ENCODE peak calls at places on chromosomes 1 and 21, in five cellular contexts. U is left ventricle myocardium inferior, P is H9, G is tibial nerve, M is endodermal cell. T is an unnamed sample. For H3K4me1, the result is how much of the 10 kb centered on the place peaks cover.

GRCh38 chr1:112866151-112866550 is 89.8 kb downstream of the SLC16A1 start:
- DNase-seq in U (no peak), M (no peak), G (no peak), P (no peak), T (no peak)

GRCh38 chr1:177802304-177802703 is 167.6 kb downstream of the SEC16B start:
- DNase-seq in P (no peak), M (no peak), G (no peak), U (no peak), T (no peak)

GRCh38 chr1:41102208-41102607 is 80.7 kb upstream of the SLFNL1 start:
- DNase-seq in P (no peak), G (peak), U (peak), M (no peak), T (no peak)

GRCh38 chr1:161192476-161193465 is 6.1 kb downstream of the ADAMTS4 start:
- DNase-seq in P (peak), G (peak), M (peak), U (peak), T (no peak)

GRCh38 chr1:5856246-5856815 is 135.9 kb downstream of the NPHP4 start:
- DNase-seq in G (no peak), U (no peak), M (peak), P (peak), T (peak)

GRCh38 chr1:93753766-93754763 is 72.4 kb upstream of the BCAR3 start:
- DNase-seq in P (no peak), M (no peak), G (no peak), U (no peak), T (peak)

GRCh38 chr21:36200089-36200561 is 43.5 kb downstream of the DOP1B start:
- DNase-seq in G (no peak), U (no peak), P (no peak), M (no peak), T (no peak)

GRCh38 chr1:113946112-113946511 is 17.0 kb downstream of the HIPK1 start:
- DNase-seq in G (no peak), P (no peak), M (no peak), U (no peak), T (no peak)

GRCh38 chr1:119285482-119285881 is 83.1 kb upstream of the HAO2 start:
- DNase-seq in G (no peak), P (no peak), U (no peak), M (no peak), T (no peak)

GRCh38 chr1:162736184-162736583 is 54.3 kb upstream of the HSD17B7 start:
- DNase-seq in G (no peak), M (no peak), U (no peak), P (no peak), T (no peak)

GRCh38 chr21:23478381-23478780 is 2128.9 kb downstream of the MRPL39 start:
- DNase-seq in U (no peak), M (no peak), P (no peak), G (no peak), T (no peak)

GRCh38 chr1:220219865-220220698 is 52.2 kb downstream of the RAB3GAP2 start:
- DNase-seq in P (no peak), U (no peak), G (no peak), M (no peak), T (no peak)

GRCh38 chr1:184416476-184416875 is 29.6 kb downstream of the C1orf21 start:
- DNase-seq in P (no peak), G (no peak), M (no peak), U (no peak), T (no peak)

GRCh38 chr1:236476019-236476418 is 47.8 kb upstream of the LGALS8 start:
- DNase-seq in P (no peak), U (no peak), M (no peak), G (no peak), T (no peak)

GRCh38 chr1:27606708-27607238 is 2.8 kb upstream of the AHDC1 start:
- DNase-seq in M (peak), P (no peak), G (no peak), U (no peak), T (no peak)

GRCh38 chr1:29292344-29292743 is 56.0 kb downstream of the PTPRU start:
- DNase-seq in U (no peak), P (no peak), M (no peak), G (no peak), T (no peak)

GRCh38 chr1:27148591-27148990 is 6.3 kb downstream of the SLC9A1 start:
- DNase-seq in P (no peak), G (no peak), M (no peak), U (no peak), T (no peak)

GRCh38 chr1:29303201-29304024 is 67.1 kb downstream of the PTPRU start:
- DNase-seq in G (no peak), M (no peak), U (no peak), P (no peak), T (no peak)

GRCh38 chr1:91120915-91121314 is 99.1 kb upstream of the ZNF644 start:
- DNase-seq in U (no peak), M (peak), G (no peak), P (no peak), T (no peak)

GRCh38 chr1:239844833-239845232 is 246.8 kb upstream of the FMN2 start:
- DNase-seq in G (no peak), P (no peak), U (no peak), M (no peak), T (no peak)

GRCh38 chr21:46126321-46127238 is 28.7 kb downstream of the COL6A2 start:
- DNase-seq in U (no peak), P (peak), M (peak), G (no peak), T (peak)

GRCh38 chr1:4655674-4656532 is 1.5 kb downstream of the AJAP1 start:
- DNase-seq in G (peak), M (peak), P (peak), U (peak), T (no peak)

GRCh38 chr1:14755518-14756252 is 157.2 kb downstream of the KAZN start:
- DNase-seq in P (no peak), G (no peak), U (no peak), M (peak), T (no peak)

GRCh38 chr1:177230228-177231016 is 59.7 kb downstream of the BRINP2 start:
- DNase-seq in U (no peak), M (no peak), G (no peak), P (no peak), T (no peak)

GRCh38 chr1:200379431-200379755 is 30.4 kb downstream of the ZNF281 start:
- DNase-seq in G (no peak), U (no peak), P (no peak), M (no peak), T (no peak)

GRCh38 chr21:33984021-33984481 is 68.4 kb upstream of the ATP5PO start:
- DNase-seq in G (no peak), P (no peak), M (no peak), U (no peak), T (no peak)

GRCh38 chr1:208177656-208178055 is 66.5 kb downstream of the PLXNA2 start:
- DNase-seq in M (peak), P (peak), G (no peak), U (no peak), T (no peak)

GRCh38 chr1:73065585-73065984 is 783.2 kb upstream of the NEGR1 start:
- DNase-seq in U (no peak), P (peak), G (no peak), M (peak), T (no peak)

GRCh38 chr21:16913010-16913409 is 599.8 kb upstream of the CXADR start:
- DNase-seq in M (peak), U (no peak), G (no peak), P (peak), T (peak)

GRCh38 chr1:93775224-93775623 is 93.6 kb upstream of the BCAR3 start:
- DNase-seq in M (peak), U (no peak), P (no peak), G (no peak), T (no peak)

GRCh38 chr1:174358344-174358743 is 89.4 kb upstream of the GPR52 start:
- DNase-seq in P (no peak), G (no peak), M (no peak), U (no peak), T (no peak)

GRCh38 chr1:31412732-31413404 is at the start of gene SERINC2:
- DNase-seq in U (no peak), P (peak), G (no peak), M (peak), T (no peak)

GRCh38 chr1:14855278-14855677 is 256.8 kb downstream of the KAZN start:
- DNase-seq in G (no peak), M (no peak), P (no peak), U (no peak), T (peak)

GRCh38 chr21:36994501-36995189 is 11.9 kb upstream of the RIPPLY3 start:
- DNase-seq in P (peak), U (no peak), G (no peak), M (peak), T (no peak)

GRCh38 chr1:30381266-30381665 is 342.1 kb downstream of the MATN1 start:
- DNase-seq in P (no peak), G (no peak), M (peak), U (no peak), T (peak)

GRCh38 chr1:226863446-226863845 is 7.0 kb upstream of the PSEN2 start:
- DNase-seq in P (peak), M (peak), U (no peak), G (no peak), T (peak)
- H3K27ac ChIP-seq in P (no peak), M (no peak), U (no peak), G (no peak), T (no peak)

DNA sequence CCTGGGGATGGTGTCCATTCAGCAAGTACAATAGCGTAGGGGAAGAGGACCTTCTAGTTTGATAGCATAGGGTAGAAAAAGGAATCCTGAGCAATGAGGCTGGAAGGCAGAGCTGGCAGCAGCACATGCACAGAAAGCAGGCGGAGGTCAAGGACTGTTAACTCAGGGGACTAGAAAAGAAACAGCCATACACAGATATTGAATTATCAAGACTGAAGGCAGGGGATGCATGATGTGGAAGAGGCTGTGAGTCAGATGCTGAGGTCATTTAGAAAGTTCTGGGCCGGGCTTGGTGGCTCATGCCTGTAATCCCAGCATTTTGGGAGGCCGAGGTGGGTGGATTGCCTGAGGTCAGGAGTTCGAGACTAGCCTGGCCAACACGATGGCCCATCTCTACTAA is 65.6 kb downstream of the OPTC start:
- DNase-seq in U (no peak), M (no peak), G (no peak), P (no peak), T (peak)
- H3K4me1 ChIP-seq in U (half or more), M (under half), G (under half), P (under half), T (half or more)

DNA sequence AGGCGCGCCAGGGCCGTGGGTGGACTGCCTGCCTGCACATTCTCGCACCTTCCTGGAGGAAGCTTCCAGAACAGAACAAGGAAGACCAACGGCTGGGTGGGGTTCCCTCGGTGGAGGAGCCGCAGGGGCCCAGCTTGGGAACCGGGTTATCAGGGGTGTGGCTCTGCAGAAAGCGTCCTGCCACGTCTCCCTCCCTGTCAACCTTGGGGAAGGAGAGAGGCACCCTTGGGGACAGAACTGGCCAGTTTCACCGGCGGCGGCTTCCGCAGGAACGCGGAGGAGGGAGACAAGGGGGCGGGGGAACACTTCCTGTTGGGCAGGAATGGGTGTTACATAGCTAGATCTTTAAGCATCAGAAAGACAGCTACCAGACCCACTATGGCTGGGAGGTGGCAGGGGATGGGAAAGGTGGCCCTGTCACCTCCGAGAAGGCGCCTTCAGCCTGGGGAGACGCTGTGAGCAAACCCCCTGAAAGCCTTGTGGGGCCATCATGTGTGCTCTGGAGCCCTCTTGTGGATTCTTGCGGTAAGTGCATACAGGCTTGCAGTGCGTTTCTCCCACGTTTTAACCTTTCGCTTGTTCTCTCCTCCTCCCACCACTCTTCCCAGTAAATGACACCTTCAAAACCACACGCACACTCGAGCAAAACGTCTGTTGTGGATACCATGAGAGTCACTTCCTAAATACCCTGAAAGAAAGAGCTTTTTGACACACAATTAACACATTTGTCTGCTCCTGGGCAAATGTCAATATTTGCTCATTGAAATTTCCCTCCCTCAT is 3.8 kb upstream of the PLEKHA6 start:
- DNase-seq in G (peak), P (peak), U (peak), M (peak), T (peak)
- H3K27ac ChIP-seq in G (no peak), P (no peak), U (peak), M (no peak), T (peak)

GRCh38 chr1:43621861-43622260 is 28.1 kb upstream of the KDM4A start:
- DNase-seq in M (no peak), U (no peak), G (no peak), P (no peak), T (no peak)
- H3K4me1 ChIP-seq in M (under half), U (under half), G (under half), P (under half), T (under half)

DNA sequence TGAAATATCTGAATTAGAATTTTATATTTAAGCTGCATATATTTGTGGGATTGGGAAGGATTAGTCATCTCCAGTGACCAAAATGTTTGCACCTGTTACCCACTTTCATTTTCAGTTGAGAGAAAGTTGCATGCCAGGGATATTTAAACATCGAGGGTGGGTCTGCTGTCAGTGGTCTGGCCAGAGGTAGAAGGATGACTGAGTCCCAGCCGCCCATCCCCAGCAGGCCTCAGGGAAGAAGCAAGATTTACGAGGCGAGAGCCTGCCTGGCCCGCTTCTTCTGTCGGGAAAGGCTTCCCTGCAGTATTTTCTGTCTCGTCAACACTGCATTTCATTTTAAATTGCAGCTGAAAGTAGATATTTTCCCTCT is 1.4 kb upstream of the MAN1C1 start:
- DNase-seq in G (no peak), U (no peak), M (no peak), P (no peak), T (no peak)
- H3K27ac ChIP-seq in G (peak), U (peak), M (no peak), P (no peak), T (no peak)

T was measured in SJSA1.